ENCODE peak calls at places on chromosomes 12 and 14, in six cellular contexts. Z is IMR-90, T is left ventricle myocardium inferior, Q is ascending aorta, E is GM23338, F is fibroblast of lung. Y is an unnamed sample.

GRCh38 chr14:95226801-95227200 is 69.5 kb upstream of the DICER1 start:
- DNase-seq in Q (no peak), E (no peak), Z (no peak), T (no peak), F (no peak), Y (no peak)

GRCh38 chr12:132723015-132723763 is 12.5 kb downstream of the PGAM5 start:
- DNase-seq in Z (peak; percentile 42), T (peak; percentile 62), Q (no peak), F (no peak), E (no peak), Y (no peak)

GRCh38 chr14:51644215-51644969 is 7.3 kb upstream of the FRMD6 start:
- DNase-seq in Z (peak; percentile 58), T (no peak), E (no peak), F (peak; percentile 54), Q (no peak), Y (no peak)

GRCh38 chr12:51788876-51789275 is 59.6 kb downstream of the FIGNL2 start:
- DNase-seq in Z (peak; percentile 80), Q (no peak), E (no peak), F (peak; percentile 29), T (no peak), Y (no peak)

GRCh38 chr12:132413931-132414588 is 75.9 kb upstream of the FBRSL1 start:
- DNase-seq in T (no peak), F (no peak), Q (no peak), E (peak; percentile 67), Z (no peak), Y (no peak)

GRCh38 chr12:104662203-104662602 is 205.5 kb downstream of the CHST11 start:
- DNase-seq in F (peak; percentile 15), Q (no peak), T (no peak), E (no peak), Z (peak; percentile 20), Y (no peak)

GRCh38 chr12:124658302-124658701 is 90.9 kb upstream of the NCOR2 start:
- DNase-seq in T (no peak), Q (no peak), F (no peak), Z (no peak), E (no peak), Y (no peak)

GRCh38 chr14:83217492-83217891 is 1683.8 kb upstream of the SEL1L start:
- DNase-seq in Q (no peak), E (no peak), F (peak; percentile 92), T (no peak), Z (peak; percentile 96), Y (no peak)

GRCh38 chr12:1328385-1328784 is 266.0 kb downstream of the FBXL14 start:
- DNase-seq in E (no peak), F (no peak), Q (peak; percentile 71), T (peak; percentile 47), Z (no peak), Y (no peak)

GRCh38 chr12:123056053-123056452 is 75.6 kb downstream of the ARL6IP4 start:
- DNase-seq in Q (no peak), T (no peak), Z (peak; percentile 41), F (peak; percentile 42), E (no peak), Y (no peak)

GRCh38 chr14:31945074-31945613 is 132.0 kb upstream of the ARHGAP5 start:
- DNase-seq in Q (no peak), F (no peak), Z (no peak), T (no peak), E (no peak), Y (no peak)

GRCh38 chr14:78595797-78596196 is 425.6 kb downstream of the NRXN3 start:
- DNase-seq in Q (no peak), T (no peak), F (no peak), E (peak; percentile 52), Z (no peak), Y (no peak)

GRCh38 chr14:105167303-105168092 is 1.1 kb downstream of the JAG2 start:
- DNase-seq in F (no peak), Q (no peak), Z (no peak), T (no peak), E (peak; percentile 50), Y (no peak)

GRCh38 chr14:75934998-75935628 is 46.7 kb downstream of the TGFB3 start:
- DNase-seq in E (no peak), T (no peak), Z (no peak), Q (no peak), F (no peak), Y (no peak)

GRCh38 chr12:57472391-57472790 is 7.3 kb downstream of the ARHGAP9 start:
- DNase-seq in F (no peak), Q (no peak), T (no peak), Z (no peak), E (no peak), Y (no peak)
- H3K27me3 ChIP-seq in F (peaks cover 59% of the 10 kb centered on the region), Q (peaks cover 7% of the 10 kb centered on the region), T (peaks cover 100% of the 10 kb centered on the region), Z (peaks cover 58% of the 10 kb centered on the region), E (peaks cover 56% of the 10 kb centered on the region), Y (no peaks in the 10 kb centered on the region)

GRCh38 chr12:34016361-34016760 is 5.9 kb upstream of the ALG10 start:
- DNase-seq in E (peak; percentile 41), Q (no peak), T (no peak), Z (no peak), F (no peak), Y (no peak)
- TF ChIP-seq CTCF in E (peak; percentile 35), Q (no peak), T (no peak), Z (no peak), F (no peak), Y (no peak)

GRCh38 chr12:78700565-78700964 is 164.0 kb upstream of the SYT1 start:
- DNase-seq in Q (no peak), Z (no peak), E (no peak), F (no peak), T (no peak), Y (no peak)

GRCh38 chr12:78696267-78696666 is 168.3 kb upstream of the SYT1 start:
- DNase-seq in F (no peak), T (no peak), E (no peak), Z (no peak), Q (no peak), Y (no peak)

GRCh38 chr12:78698747-78699146 is 165.8 kb upstream of the SYT1 start:
- DNase-seq in T (no peak), E (no peak), F (no peak), Q (no peak), Z (peak; percentile 39), Y (no peak)

GRCh38 chr12:78695749-78696148 is 168.8 kb upstream of the SYT1 start:
- DNase-seq in Z (no peak), E (no peak), Q (no peak), T (no peak), F (no peak), Y (no peak)

DNA sequence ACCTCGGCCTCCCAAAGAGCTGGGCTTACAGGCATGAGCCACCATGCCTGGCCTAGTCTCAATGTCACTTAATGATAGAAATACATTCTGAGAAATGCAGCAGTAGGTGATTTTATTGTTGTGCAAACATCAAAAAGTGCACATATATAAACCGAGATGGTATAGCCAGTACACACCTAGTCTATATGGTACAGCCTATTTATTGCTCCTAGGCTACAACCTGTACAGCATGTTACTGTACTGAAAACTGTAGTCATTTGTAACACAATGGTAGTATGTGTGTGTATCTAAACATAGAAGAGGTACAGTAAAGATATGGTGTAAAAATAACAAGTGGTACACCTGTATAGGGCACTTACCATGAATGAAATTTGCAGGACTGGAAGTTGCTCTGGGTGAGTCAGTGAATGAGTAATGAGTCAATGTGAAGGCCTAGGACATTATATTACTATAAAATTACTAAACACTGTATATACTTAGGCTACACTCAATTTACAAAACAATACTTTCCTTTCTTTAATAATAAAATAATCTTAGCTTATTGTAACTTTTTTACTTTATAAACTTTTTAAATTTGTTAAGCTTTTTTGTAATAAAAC is 166.7 kb upstream of the SYT1 start:
- DNase-seq in F (no peak), T (no peak), Q (no peak), E (no peak), Z (peak; percentile 49), Y (no peak)
- H3K27me3 ChIP-seq in F (no peaks in the 10 kb centered on the region), T (no peaks in the 10 kb centered on the region), Q (no peaks in the 10 kb centered on the region), E (no peaks in the 10 kb centered on the region), Z (no peaks in the 10 kb centered on the region), Y (no peaks in the 10 kb centered on the region)

DNA sequence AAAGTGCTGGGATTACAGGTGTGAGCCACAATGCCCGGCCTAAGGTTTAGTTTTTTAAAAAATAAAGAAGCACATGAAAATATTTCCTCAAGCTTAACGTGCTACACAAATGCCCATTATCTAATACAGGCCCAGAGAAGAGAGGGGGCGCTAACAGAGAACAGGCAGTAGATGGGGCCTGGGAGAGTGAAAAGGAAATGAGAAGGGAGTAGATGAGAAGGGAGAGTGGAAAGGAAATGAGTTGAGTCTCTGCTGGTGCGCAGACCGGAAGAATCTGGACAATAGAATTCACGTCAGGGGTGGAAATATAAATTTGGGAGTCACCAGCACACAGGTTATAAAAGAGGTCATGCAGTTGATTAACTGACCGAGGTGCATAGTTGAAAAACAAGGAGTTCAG is 10.7 kb downstream of the PXN start:
- DNase-seq in F (no peak), E (peak; percentile 64), T (no peak), Z (no peak), Q (no peak), Y (no peak)
- TF ChIP-seq CTCF in F (no peak), E (peak; percentile 64), T (peak; percentile 49), Z (no peak), Q (no peak), Y (no peak)

GRCh38 chr12:53966385-53967133 is 6.4 kb upstream of the HOXC11 start:
- DNase-seq in E (no peak), T (no peak), Q (no peak), Z (no peak), F (no peak), Y (no peak)
- H3K27me3 ChIP-seq in E (peaks cover 100% of the 10 kb centered on the region), T (peaks cover 100% of the 10 kb centered on the region), Q (peaks cover 16% of the 10 kb centered on the region), Z (peaks cover 95% of the 10 kb centered on the region), F (peaks cover 93% of the 10 kb centered on the region), Y (peaks cover 100% of the 10 kb centered on the region)

GRCh38 chr12:67943295-67943892 is 45.9 kb upstream of the IFNG-AS1 start:
- DNase-seq in Z (peak; percentile 74), F (peak; percentile 82), Q (peak; percentile 87), E (peak; percentile 80), T (no peak), Y (peak; percentile 51)
- TF ChIP-seq CTCF in Z (peak; percentile 79), F (peak; percentile 59), Q (peak; percentile 54), E (peak; percentile 80), T (peak; percentile 80), Y (peak; percentile 73)

DNA sequence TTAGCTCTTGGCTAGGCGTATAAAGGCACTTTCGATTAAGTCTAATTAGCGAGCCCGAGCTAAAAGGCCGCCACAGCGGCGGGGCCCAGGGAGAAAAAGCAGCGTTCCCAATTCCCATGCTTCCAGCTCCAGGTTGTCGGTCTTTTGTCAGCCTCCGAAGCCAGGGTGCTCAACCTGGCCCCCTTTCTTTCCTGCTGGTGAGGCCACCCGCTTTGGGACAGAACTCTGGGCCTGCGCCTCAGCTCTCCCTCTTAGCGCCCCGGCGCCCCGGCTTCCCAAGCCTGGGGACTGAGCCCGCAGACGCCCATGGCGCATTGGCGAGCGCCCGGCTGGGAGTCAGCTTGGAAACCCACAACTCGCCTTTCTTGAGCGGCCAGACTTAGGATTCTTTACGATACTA is 33.4 kb upstream of the TBX5 start:
- DNase-seq in E (peak; percentile 64), Z (no peak), F (peak; percentile 39), Q (no peak), T (no peak), Y (no peak)
- H3K27me3 ChIP-seq in E (peaks cover 100% of the 10 kb centered on the region), Z (peaks cover 56% of the 10 kb centered on the region), F (peaks cover 42% of the 10 kb centered on the region), Q (peaks cover 5% of the 10 kb centered on the region), T (peaks cover 80% of the 10 kb centered on the region), Y (peaks cover 83% of the 10 kb centered on the region)

GRCh38 chr14:92481386-92481785 is 32.2 kb upstream of the RIN3 start:
- DNase-seq in Z (peak; percentile 64), T (no peak), E (no peak), Q (peak; percentile 40), F (peak; percentile 62), Y (no peak)
- TF ChIP-seq CTCF in Z (peak; percentile 42), T (peak; percentile 31), E (peak; percentile 43), Q (no peak), F (peak; percentile 35), Y (no peak)

GRCh38 chr12:13981296-13981962 is at the start of gene GRIN2B:
- DNase-seq in Z (no peak), F (no peak), T (no peak), E (peak; percentile 76), Q (no peak), Y (peak; percentile 51)
- H3K27me3 ChIP-seq in Z (peaks cover 8% of the 10 kb centered on the region), F (peaks cover 9% of the 10 kb centered on the region), T (peaks cover 100% of the 10 kb centered on the region), E (peaks cover 50% of the 10 kb centered on the region), Q (no peaks in the 10 kb centered on the region), Y (no peaks in the 10 kb centered on the region)

Y was measured in dorsolateral prefrontal cortex.